ENCODE peak calls at places on chromosome 17, in eight cellular contexts. I, L, G, B, T, A, E and M are unnamed samples.
A peak's percentile ranks its signal among the peaks of the same experiment; 100 is the strongest.

GRCh38 chr17:66900126-66901010 is 64.1 kb upstream of the CACNG4 start:
- DNase-seq in I (peak; percentile 24), L (no peak), G (no peak), B (no peak), T (no peak), A (peak; percentile 11), E (no peak), M (peak; percentile 34)

GRCh38 chr17:72426948-72427760 is 306.3 kb downstream of the SOX9 start:
- DNase-seq in I (no peak), L (no peak), G (no peak), B (no peak), T (no peak), A (no peak), E (no peak), M (no peak)

GRCh38 chr17:64628641-64629040 is 33.5 kb downstream of the SMURF2 start:
- DNase-seq in I (no peak), L (no peak), G (no peak), B (no peak), T (no peak), A (no peak), E (no peak), M (no peak)

GRCh38 chr17:48259710-48260291 is 152.2 kb downstream of the SNX11 start:
- DNase-seq in I (peak; percentile 43), L (peak; percentile 38), G (peak; percentile 12), B (no peak), T (no peak), A (no peak), E (no peak), M (peak; percentile 57)

GRCh38 chr17:51703364-51704341 is 443.3 kb downstream of the UTP18 start:
- DNase-seq in I (peak; percentile 63), L (no peak), G (peak; percentile 2), B (peak; percentile 78), T (peak; percentile 48), A (no peak), E (peak; percentile 65), M (peak; percentile 8)

GRCh38 chr17:10265100-10265810 is 66.8 kb upstream of the GAS7 start:
- DNase-seq in I (peak; percentile 90), L (no peak), G (no peak), B (no peak), T (no peak), A (no peak), E (no peak), M (no peak)

GRCh38 chr17:81593105-81593871 is 41.1 kb upstream of the FAAP100 start:
- DNase-seq in I (no peak), L (no peak), G (no peak), B (no peak), T (no peak), A (no peak), E (no peak), M (no peak)

GRCh38 chr17:62713096-62713870 is 85.8 kb downstream of the MRC2 start:
- DNase-seq in I (no peak), L (peak; percentile 58), G (no peak), B (peak; percentile 35), T (no peak), A (no peak), E (no peak), M (no peak)

GRCh38 chr17:65918450-65918849 is 273.5 kb downstream of the CEP112 start:
- DNase-seq in I (no peak), L (no peak), G (no peak), B (no peak), T (no peak), A (no peak), E (no peak), M (peak; percentile 48)

GRCh38 chr17:21688293-21688949 is 3.9 kb upstream of the KCNJ18 start:
- DNase-seq in I (no peak), L (no peak), G (no peak), B (no peak), T (no peak), A (no peak), E (no peak), M (no peak)

GRCh38 chr17:2929881-2930533 is 133.4 kb downstream of the OR1D5 start:
- DNase-seq in I (peak; percentile 49), L (peak; percentile 87), G (peak; percentile 35), B (no peak), T (no peak), A (no peak), E (peak; percentile 33), M (peak; percentile 44)

GRCh38 chr17:79942591-79943353 is 92.9 kb downstream of the TBC1D16 start:
- DNase-seq in I (peak; percentile 55), L (no peak), G (no peak), B (peak; percentile 62), T (peak; percentile 76), A (peak; percentile 86), E (no peak), M (peak; percentile 29)

GRCh38 chr17:82887255-82888164 is 47.7 kb upstream of the ZNF750 start:
- DNase-seq in I (peak; percentile 68), L (no peak), G (no peak), B (no peak), T (no peak), A (no peak), E (no peak), M (no peak)

GRCh38 chr17:66715745-66716156 is 119.2 kb upstream of the CACNG5 start:
- DNase-seq in I (peak; percentile 70), L (peak; percentile 82), G (peak; percentile 68), B (no peak), T (no peak), A (no peak), E (no peak), M (peak; percentile 76)

GRCh38 chr17:61561354-61561753 is 29.7 kb downstream of the NACA2 start:
- DNase-seq in I (no peak), L (no peak), G (no peak), B (no peak), T (no peak), A (no peak), E (no peak), M (no peak)

GRCh38 chr17:44916781-44917241 is 1.5 kb upstream of the GFAP start:
- DNase-seq in I (peak; percentile 19), L (no peak), G (no peak), B (peak; percentile 78), T (no peak), A (peak; percentile 70), E (peak; percentile 78), M (no peak)

GRCh38 chr17:77457572-77458201 is 316.9 kb downstream of the SEC14L1 start:
- DNase-seq in I (no peak), L (no peak), G (no peak), B (no peak), T (no peak), A (no peak), E (no peak), M (no peak)

GRCh38 chr17:75105269-75106080 is 4.3 kb upstream of the ARMC7 start:
- DNase-seq in I (peak; percentile 34), L (peak; percentile 72), G (peak; percentile 22), B (no peak), T (no peak), A (no peak), E (no peak), M (peak; percentile 54)

DNA sequence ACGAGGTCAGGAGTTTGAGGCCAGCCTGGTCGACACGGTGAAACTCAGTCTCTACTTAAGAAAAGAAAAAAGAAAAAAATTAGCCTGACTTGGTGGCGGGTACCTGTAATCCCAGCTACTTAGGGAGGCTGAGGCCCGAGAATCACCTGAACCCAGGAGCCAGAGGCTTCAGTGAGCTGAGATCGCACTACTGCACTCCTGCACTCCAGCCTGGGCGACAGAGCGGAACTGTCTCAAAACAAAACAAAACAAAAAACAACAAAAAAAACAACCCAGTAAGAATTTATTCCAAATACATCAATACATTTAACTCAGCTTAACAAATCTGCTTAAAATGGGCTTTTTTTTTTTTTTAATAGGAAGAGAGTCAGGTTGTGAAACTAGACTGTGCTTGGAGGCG is 23.3 kb downstream of the KANSL1 start:
- DNase-seq in I (no peak), L (no peak), G (no peak), B (no peak), T (no peak), A (no peak), E (no peak), M (no peak)
- H3K4me3 ChIP-seq in I (no peak overlapping the region), L (no peak overlapping the region), G (no peak overlapping the region), B (no peak overlapping the region), T (no peak overlapping the region), A (no peak overlapping the region), E (no peak overlapping the region), M (no peak overlapping the region)

DNA sequence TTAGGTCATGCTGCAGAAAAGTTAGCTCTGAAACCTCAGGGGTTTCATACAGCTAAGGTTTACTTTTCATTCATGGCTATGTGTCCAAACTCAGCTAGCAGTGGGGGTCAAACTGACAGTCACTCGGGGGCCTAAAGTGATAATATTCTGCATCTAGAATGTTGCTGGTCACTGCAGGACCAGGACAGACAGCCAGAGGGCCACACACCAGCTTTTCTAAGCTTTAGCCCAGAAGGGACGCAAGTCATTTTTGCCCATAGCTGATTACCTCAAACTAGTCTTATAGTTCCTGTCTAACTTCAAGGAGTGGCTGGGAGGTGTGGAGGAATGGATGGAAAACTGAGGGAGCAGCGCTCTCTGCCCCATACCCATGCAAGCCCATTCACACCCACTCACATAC is 163.0 kb upstream of the NLRP1 start:
- DNase-seq in I (no peak), L (no peak), G (no peak), B (no peak), T (no peak), A (no peak), E (no peak), M (no peak)
- TF ChIP-seq CTCF in I (no peak), L (peak; percentile 28), G (peak; percentile 25), B (no peak), T (no peak), A (no peak), E (no peak), M (peak; percentile 17)

GRCh38 chr17:55576237-55576998 is 65.2 kb upstream of the SMIM36 start:
- DNase-seq in I (peak; percentile 91), L (no peak), G (peak; percentile 90), B (no peak), T (peak; percentile 42), A (no peak), E (no peak), M (peak; percentile 84)
- H3K4me3 ChIP-seq in I (no peak overlapping the region), L (no peak overlapping the region), G (no peak overlapping the region), B (peak overlapping the region; percentile 28), T (no peak overlapping the region), A (peak overlapping the region; percentile 29), E (no peak overlapping the region), M (peak overlapping the region; percentile 0)

GRCh38 chr17:8900626-8901585 is 33.4 kb upstream of the PIK3R6 start:
- DNase-seq in I (no peak), L (no peak), G (no peak), B (peak; percentile 33), T (no peak), A (no peak), E (peak; percentile 6), M (no peak)
- TF ChIP-seq CTCF in I (no peak), L (no peak), G (no peak), B (no peak), T (no peak), A (no peak), E (no peak), M (no peak)